ENCODE peak calls at places on chromosome 6, in four cellular contexts. Z, I, A and V are unnamed samples.

GRCh38 chr6:111624391-111625098 is 18.9 kb upstream of the TRAF3IP2 start:
- DNase-seq in A (no peak), I (no peak), Z (no peak), V (no peak)

GRCh38 chr6:2387445-2387844 is 142.0 kb upstream of the GMDS start:
- DNase-seq in Z (no peak), I (no peak), A (no peak), V (no peak)

GRCh38 chr6:119890470-119890869 is 540.9 kb upstream of the MAN1A1 start:
- DNase-seq in I (no peak), Z (no peak), A (no peak), V (no peak)

GRCh38 chr6:27311806-27312145 is 297 bp downstream of the POM121L2 start:
- DNase-seq in A (no peak), I (no peak), Z (no peak), V (no peak)

GRCh38 chr6:154488802-154489437 is 21.6 kb downstream of the CNKSR3 start:
- DNase-seq in A (no peak), Z (no peak), I (no peak), V (no peak)

GRCh38 chr6:169162968-169163903 is 90.4 kb downstream of the THBS2 start:
- DNase-seq in I (no peak), A (no peak), Z (peak; percentile 61), V (peak; percentile 85)

GRCh38 chr6:15065603-15066002 is 180.3 kb upstream of the JARID2 start:
- DNase-seq in Z (no peak), A (no peak), I (no peak), V (no peak)

GRCh38 chr6:160792711-160793110 is 90.7 kb downstream of the PLG start:
- DNase-seq in Z (no peak), I (no peak), A (no peak), V (no peak)

GRCh38 chr6:147279423-147279822 is 75.2 kb downstream of the STXBP5 start:
- DNase-seq in A (no peak), I (no peak), Z (no peak), V (no peak)

GRCh38 chr6:129236110-129236509 is 353.2 kb downstream of the LAMA2 start:
- DNase-seq in A (no peak), Z (no peak), I (no peak), V (no peak)

GRCh38 chr6:55069132-55069781 is 105.1 kb upstream of the HCRTR2 start:
- DNase-seq in Z (no peak), I (no peak), A (no peak), V (no peak)

GRCh38 chr6:81697564-81697963 is 54.9 kb downstream of the TENT5A start:
- DNase-seq in Z (no peak), A (no peak), I (no peak), V (no peak)

GRCh38 chr6:20686142-20686541 is 151.9 kb downstream of the CDKAL1 start:
- DNase-seq in I (no peak), Z (no peak), A (no peak), V (peak; percentile 14)

GRCh38 chr6:116884530-116884929 is 7.5 kb downstream of the RFX6 start:
- DNase-seq in I (no peak), A (no peak), Z (no peak), V (no peak)

GRCh38 chr6:13615802-13616140 is 636 bp downstream of the NOL7 start:
- DNase-seq in I (peak; percentile 53), A (no peak), Z (peak; percentile 59), V (peak; percentile 79)

DNA sequence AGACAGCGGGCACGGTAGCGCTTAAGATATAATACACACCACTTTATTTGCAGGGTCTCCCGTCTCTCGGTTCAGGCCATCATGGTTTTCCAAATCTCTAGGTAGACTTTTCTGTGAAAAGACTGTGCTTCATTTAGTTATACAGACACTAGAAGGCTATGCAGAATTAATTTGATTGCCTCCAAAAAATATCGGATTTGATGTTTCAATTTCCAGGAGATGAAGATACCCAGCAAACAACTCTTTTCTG is 644 bp downstream of the TBP start:
- DNase-seq in I (no peak), Z (no peak), A (no peak), V (no peak)
- H3K27ac ChIP-seq in I (peak overlapping the region; percentile 94), Z (peak overlapping the region; percentile 98), A (peak overlapping the region; percentile 97), V (peak overlapping the region; percentile 65)

DNA sequence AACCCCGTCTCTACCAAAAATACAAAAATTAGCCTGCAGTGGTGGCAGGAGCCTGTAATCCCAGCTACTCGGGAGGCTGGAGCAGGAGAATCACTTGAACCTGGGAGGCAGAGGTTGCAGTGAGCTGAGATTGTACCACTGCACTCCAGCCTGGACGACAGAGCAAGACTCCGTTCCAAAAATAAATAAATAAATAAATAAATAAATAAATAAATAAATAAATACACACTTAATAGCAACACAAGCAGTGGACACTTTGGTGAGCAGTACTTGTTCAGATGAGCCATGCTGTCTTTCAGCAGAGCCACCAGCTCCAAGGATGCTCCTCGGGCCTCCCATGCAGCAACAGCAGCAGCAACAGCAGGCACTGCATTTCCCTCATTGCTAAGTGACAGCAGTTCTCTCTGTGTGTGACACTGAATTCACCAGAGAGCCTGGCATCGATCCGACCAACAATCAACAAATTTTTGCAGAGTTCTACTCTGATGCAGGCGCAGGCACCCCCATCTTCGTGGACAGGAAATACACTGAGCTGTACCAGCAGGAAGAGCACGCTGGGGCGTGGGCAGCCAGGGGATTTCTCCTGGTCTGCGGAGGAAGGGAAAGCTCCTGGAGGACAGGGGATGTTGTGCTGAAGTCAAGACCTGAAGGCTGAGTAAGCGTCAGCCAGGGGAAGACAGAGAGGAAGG is 54.0 kb upstream of the SNX9 start:
- DNase-seq in Z (no peak), A (no peak), I (no peak), V (no peak)
- H3K4me1 ChIP-seq in Z (peaks cover 8% of the 10 kb centered on the region), A (peaks cover 9% of the 10 kb centered on the region), I (peaks cover 20% of the 10 kb centered on the region), V (no peaks in the 10 kb centered on the region)

DNA sequence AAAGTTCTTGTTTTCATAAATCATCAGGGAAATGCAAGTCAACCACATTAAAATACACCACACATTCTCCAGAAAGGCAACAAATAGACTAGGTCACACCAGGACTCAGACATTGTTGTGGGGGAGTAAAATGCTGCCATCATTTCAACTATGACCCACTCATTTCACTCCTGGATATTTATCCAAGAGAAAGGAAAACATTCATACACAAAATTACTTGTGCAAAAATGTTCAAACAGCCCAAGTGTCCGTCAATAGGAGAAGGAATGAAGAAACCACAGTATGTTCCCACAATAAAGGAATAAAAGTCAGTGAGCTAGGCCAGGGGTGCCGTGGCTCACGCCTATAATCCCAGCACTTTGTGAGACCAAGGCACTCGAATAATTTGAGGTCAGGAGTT is 81.5 kb upstream of the QKI start:
- DNase-seq in A (no peak), Z (no peak), I (no peak), V (no peak)
- H3K27ac ChIP-seq in A (no peak overlapping the region), Z (no peak overlapping the region), I (peak overlapping the region; percentile 94), V (no peak overlapping the region)

GRCh38 chr6:53803081-53803860 is 8.5 kb downstream of the LRRC1 start:
- DNase-seq in A (no peak), Z (no peak), I (no peak), V (no peak)
- H3K4me1 ChIP-seq in A (peaks cover 6% of the 10 kb centered on the region), Z (no peaks in the 10 kb centered on the region), I (peaks cover 12% of the 10 kb centered on the region), V (peaks cover 3% of the 10 kb centered on the region)

GRCh38 chr6:12014027-12014872 is 2.1 kb downstream of the HIVEP1 start:
- DNase-seq in I (no peak), A (no peak), Z (no peak), V (no peak)
- H3K27ac ChIP-seq in I (no peak overlapping the region), A (peak overlapping the region; percentile 99), Z (no peak overlapping the region), V (no peak overlapping the region)

GRCh38 chr6:148440877-148441453 is 98.3 kb downstream of the SASH1 start:
- DNase-seq in I (peak; percentile 68), Z (peak; percentile 76), A (no peak), V (peak; percentile 84)
- H3K4me1 ChIP-seq in I (peaks cover 37% of the 10 kb centered on the region), Z (peaks cover 18% of the 10 kb centered on the region), A (peaks cover 4% of the 10 kb centered on the region), V (peaks cover 6% of the 10 kb centered on the region)

GRCh38 chr6:37072526-37072925 is 67.1 kb downstream of the FGD2 start:
- DNase-seq in Z (no peak), I (no peak), A (no peak), V (no peak)
- H3K27ac ChIP-seq in Z (no peak overlapping the region), I (no peak overlapping the region), A (no peak overlapping the region), V (no peak overlapping the region)

GRCh38 chr6:16756660-16757270 is 4.5 kb downstream of the ATXN1 start:
- DNase-seq in Z (no peak), A (no peak), I (no peak), V (no peak)
- H3K4me1 ChIP-seq in Z (peaks cover 53% of the 10 kb centered on the region), A (peaks cover 8% of the 10 kb centered on the region), I (peaks cover 88% of the 10 kb centered on the region), V (no peaks in the 10 kb centered on the region)

DNA sequence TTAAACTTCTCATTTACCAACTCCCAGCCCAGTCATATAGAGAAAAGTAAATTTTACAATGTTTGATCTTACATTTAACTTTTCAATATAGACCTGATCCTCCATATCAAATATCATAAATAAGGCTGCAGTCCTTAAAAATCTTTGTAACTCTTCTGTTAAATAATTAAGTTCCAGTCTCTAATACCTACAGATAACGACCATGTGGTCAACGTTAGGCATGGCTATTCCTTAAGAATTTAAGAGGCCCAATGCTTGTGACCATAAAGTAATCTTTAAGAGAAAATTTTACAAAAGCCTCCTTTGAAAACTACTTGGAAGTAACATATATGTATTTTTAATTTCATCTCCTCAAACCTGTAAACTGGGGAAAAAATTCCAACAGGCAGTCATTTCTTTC is 1.6 kb downstream of the FBXO5 start:
- DNase-seq in A (no peak), I (no peak), Z (no peak), V (no peak)
- H3K27ac ChIP-seq in A (no peak overlapping the region), I (no peak overlapping the region), Z (no peak overlapping the region), V (no peak overlapping the region)